ENCODE peak calls at places on chromosomes 4 and X, in ten cellular contexts. O is breast epithelium; I is hypothalamus; C is NCI-H187; R is progenitor cell of endocrine pancreas; X is pancreas; G is SJSA1; P is DMS79 treated with DMSO at 0.1 percent for 48 hours; F is BJ; T is CD4-positive, alpha-beta memory T cell. S is an unnamed sample.
A peak's percentile ranks its signal among the peaks of the same experiment; 100 is the strongest.

GRCh38 chr4:7697821-7698220 is 241.8 kb downstream of the AFAP1 start:
- DNase-seq in O (no peak), I (no peak), C (no peak), R (no peak), X (no peak), G (no peak), P (no peak), F (no peak), T (no peak), S (no peak)

GRCh38 chr4:76504613-76505465 is 69.8 kb downstream of the SHROOM3 start:
- DNase-seq in O (no peak), I (no peak), C (peak; percentile 10), R (no peak), X (no peak), G (peak; percentile 61), P (peak; percentile 26), F (no peak), T (peak; percentile 34), S (peak; percentile 33)

GRCh38 chr4:26821677-26822503 is 38.8 kb upstream of the STIM2 start:
- DNase-seq in O (no peak), I (no peak), C (no peak), R (no peak), X (no peak), G (no peak), P (no peak), F (no peak), T (no peak), S (no peak)

GRCh38 chr4:74874785-74875367 is 58.0 kb upstream of the PARM1 start:
- DNase-seq in O (no peak), I (peak; percentile 12), C (peak; percentile 13), R (no peak), X (peak; percentile 31), G (peak; percentile 24), P (peak; percentile 86), F (peak; percentile 4), T (peak; percentile 41), S (no peak)

GRCh38 chr4:148101235-148101634 is 341.0 kb downstream of the NR3C2 start:
- DNase-seq in O (no peak), I (no peak), C (no peak), R (no peak), X (no peak), G (no peak), P (no peak), F (no peak), T (no peak), S (no peak)

GRCh38 chrX:118864063-118864630 is 40.5 kb downstream of the ZCCHC12 start:
- DNase-seq in O (no peak), I (no peak), C (no peak), R (no peak), X (no peak), G (no peak), P (no peak), F (no peak), T (no peak), S (no peak)

GRCh38 chrX:149398027-149398426 is 107.1 kb downstream of the IDS start:
- DNase-seq in O (no peak), I (no peak), C (no peak), R (no peak), X (no peak), G (no peak), P (no peak), F (no peak), T (no peak), S (no peak)

GRCh38 chr4:110631582-110632505 is 9.0 kb upstream of the PITX2 start:
- DNase-seq in O (peak; percentile 53), I (peak; percentile 65), C (peak; percentile 6), R (peak; percentile 74), X (peak; percentile 63), G (peak; percentile 34), P (no peak), F (peak; percentile 16), T (no peak), S (peak; percentile 45)